ENCODE peak calls at places on chromosome 3, in ten cellular contexts. One of them, this sample, is unnamed.

GRCh38 chr3:42660898-42661297 is 7.4 kb downstream of the ZBTB47 start:
- DNase-seq in stimulated activated CD4-positive, alpha-beta T cell treated with anti-CD3 and anti-CD28 coated beads, Interleukin-2, amount 100 ng/mL, for 48 hours: no peak
- DNase-seq in SHP77: peak
- DNase-seq in GM03348: peak
- DNase-seq in stimulated activated naive B cell treated with anti-CD40 and anti-IgM and Interleukin-4, amounts not matched to agents 10 μg/mL and 1 μg/mL and 100 μg/mL, for 72 hours: no peak
- DNase-seq in kidney tubule cell: no peak
- DNase-seq in IMR-90: no peak
- DNase-seq in foreskin fibroblast: no peak
- DNase-seq in lower leg skin: no peak
- DNase-seq in HFF-Myc: no peak
- DNase-seq in this sample: no peak

GRCh38 chr3:79898907-79899306 is 131.1 kb upstream of the ROBO1 start:
- DNase-seq in HFF-Myc: no peak
- DNase-seq in foreskin fibroblast: no peak
- DNase-seq in IMR-90: no peak
- DNase-seq in stimulated activated CD4-positive, alpha-beta T cell treated with anti-CD3 and anti-CD28 coated beads, Interleukin-2, amount 100 ng/mL, for 48 hours: no peak
- DNase-seq in kidney tubule cell: no peak
- DNase-seq in lower leg skin: no peak
- DNase-seq in stimulated activated naive B cell treated with anti-CD40 and anti-IgM and Interleukin-4, amounts not matched to agents 10 μg/mL and 1 μg/mL and 100 μg/mL, for 72 hours: no peak
- DNase-seq in SHP77: no peak
- DNase-seq in GM03348: no peak
- DNase-seq in this sample: no peak

GRCh38 chr3:79551325-79551892 is 216.4 kb downstream of the ROBO1 start:
- DNase-seq in HFF-Myc: no peak
- DNase-seq in SHP77: no peak
- DNase-seq in stimulated activated naive B cell treated with anti-CD40 and anti-IgM and Interleukin-4, amounts not matched to agents 10 μg/mL and 1 μg/mL and 100 μg/mL, for 72 hours: no peak
- DNase-seq in lower leg skin: no peak
- DNase-seq in GM03348: no peak
- DNase-seq in foreskin fibroblast: no peak
- DNase-seq in kidney tubule cell: no peak
- DNase-seq in stimulated activated CD4-positive, alpha-beta T cell treated with anti-CD3 and anti-CD28 coated beads, Interleukin-2, amount 100 ng/mL, for 48 hours: no peak
- DNase-seq in IMR-90: no peak
- DNase-seq in this sample: no peak

GRCh38 chr3:170485696-170486095 is 67.0 kb downstream of the CLDN11 start:
- DNase-seq in stimulated activated naive B cell treated with anti-CD40 and anti-IgM and Interleukin-4, amounts not matched to agents 10 μg/mL and 1 μg/mL and 100 μg/mL, for 72 hours: no peak
- DNase-seq in GM03348: no peak
- DNase-seq in lower leg skin: no peak
- DNase-seq in IMR-90: no peak
- DNase-seq in kidney tubule cell: no peak
- DNase-seq in SHP77: no peak
- DNase-seq in HFF-Myc: no peak
- DNase-seq in stimulated activated CD4-positive, alpha-beta T cell treated with anti-CD3 and anti-CD28 coated beads, Interleukin-2, amount 100 ng/mL, for 48 hours: no peak
- DNase-seq in foreskin fibroblast: no peak
- DNase-seq in this sample: no peak

GRCh38 chr3:37990527-37990926 is at the start of gene VILL:
- DNase-seq in stimulated activated naive B cell treated with anti-CD40 and anti-IgM and Interleukin-4, amounts not matched to agents 10 μg/mL and 1 μg/mL and 100 μg/mL, for 72 hours: no peak
- DNase-seq in SHP77: no peak
- DNase-seq in foreskin fibroblast: no peak
- DNase-seq in lower leg skin: no peak
- DNase-seq in HFF-Myc: no peak
- DNase-seq in kidney tubule cell: peak
- DNase-seq in stimulated activated CD4-positive, alpha-beta T cell treated with anti-CD3 and anti-CD28 coated beads, Interleukin-2, amount 100 ng/mL, for 48 hours: no peak
- DNase-seq in IMR-90: no peak
- DNase-seq in GM03348: no peak
- DNase-seq in this sample: no peak

GRCh38 chr3:144018776-144019175 is 47.2 kb downstream of the DIPK2A start:
- DNase-seq in stimulated activated naive B cell treated with anti-CD40 and anti-IgM and Interleukin-4, amounts not matched to agents 10 μg/mL and 1 μg/mL and 100 μg/mL, for 72 hours: no peak
- DNase-seq in IMR-90: peak
- DNase-seq in stimulated activated CD4-positive, alpha-beta T cell treated with anti-CD3 and anti-CD28 coated beads, Interleukin-2, amount 100 ng/mL, for 48 hours: no peak
- DNase-seq in foreskin fibroblast: peak
- DNase-seq in kidney tubule cell: peak
- DNase-seq in SHP77: no peak
- DNase-seq in GM03348: peak
- DNase-seq in lower leg skin: no peak
- DNase-seq in HFF-Myc: no peak
- DNase-seq in this sample: peak

GRCh38 chr3:125684199-125684598 is 88.9 kb upstream of the OSBPL11 start:
- DNase-seq in lower leg skin: no peak
- DNase-seq in stimulated activated CD4-positive, alpha-beta T cell treated with anti-CD3 and anti-CD28 coated beads, Interleukin-2, amount 100 ng/mL, for 48 hours: no peak
- DNase-seq in foreskin fibroblast: no peak
- DNase-seq in stimulated activated naive B cell treated with anti-CD40 and anti-IgM and Interleukin-4, amounts not matched to agents 10 μg/mL and 1 μg/mL and 100 μg/mL, for 72 hours: no peak
- DNase-seq in GM03348: no peak
- DNase-seq in kidney tubule cell: no peak
- DNase-seq in IMR-90: peak
- DNase-seq in SHP77: no peak
- DNase-seq in HFF-Myc: no peak
- DNase-seq in this sample: no peak

GRCh38 chr3:137050281-137050680 is 92.5 kb downstream of the IL20RB start:
- DNase-seq in HFF-Myc: no peak
- DNase-seq in IMR-90: no peak
- DNase-seq in stimulated activated CD4-positive, alpha-beta T cell treated with anti-CD3 and anti-CD28 coated beads, Interleukin-2, amount 100 ng/mL, for 48 hours: no peak
- DNase-seq in GM03348: no peak
- DNase-seq in lower leg skin: no peak
- DNase-seq in SHP77: no peak
- DNase-seq in foreskin fibroblast: no peak
- DNase-seq in stimulated activated naive B cell treated with anti-CD40 and anti-IgM and Interleukin-4, amounts not matched to agents 10 μg/mL and 1 μg/mL and 100 μg/mL, for 72 hours: no peak
- DNase-seq in kidney tubule cell: no peak
- DNase-seq in this sample: no peak

GRCh38 chr3:49500408-49501257 is 30.6 kb downstream of the DAG1 start:
- DNase-seq in HFF-Myc: peak
- DNase-seq in kidney tubule cell: peak
- DNase-seq in SHP77: no peak
- DNase-seq in stimulated activated CD4-positive, alpha-beta T cell treated with anti-CD3 and anti-CD28 coated beads, Interleukin-2, amount 100 ng/mL, for 48 hours: no peak
- DNase-seq in stimulated activated naive B cell treated with anti-CD40 and anti-IgM and Interleukin-4, amounts not matched to agents 10 μg/mL and 1 μg/mL and 100 μg/mL, for 72 hours: no peak
- DNase-seq in IMR-90: peak
- DNase-seq in foreskin fibroblast: peak
- DNase-seq in lower leg skin: peak
- DNase-seq in GM03348: peak
- DNase-seq in this sample: peak

GRCh38 chr3:120432105-120432860 is 18.5 kb downstream of the FSTL1 start:
- DNase-seq in kidney tubule cell: peak
- DNase-seq in foreskin fibroblast: no peak
- DNase-seq in lower leg skin: no peak
- DNase-seq in IMR-90: peak
- DNase-seq in HFF-Myc: no peak
- DNase-seq in stimulated activated naive B cell treated with anti-CD40 and anti-IgM and Interleukin-4, amounts not matched to agents 10 μg/mL and 1 μg/mL and 100 μg/mL, for 72 hours: no peak
- DNase-seq in stimulated activated CD4-positive, alpha-beta T cell treated with anti-CD3 and anti-CD28 coated beads, Interleukin-2, amount 100 ng/mL, for 48 hours: no peak
- DNase-seq in GM03348: peak
- DNase-seq in SHP77: no peak
- DNase-seq in this sample: peak

GRCh38 chr3:187027531-187027936 is 97.2 kb downstream of the ST6GAL1 start:
- DNase-seq in GM03348: no peak
- DNase-seq in SHP77: no peak
- DNase-seq in stimulated activated naive B cell treated with anti-CD40 and anti-IgM and Interleukin-4, amounts not matched to agents 10 μg/mL and 1 μg/mL and 100 μg/mL, for 72 hours: no peak
- DNase-seq in HFF-Myc: no peak
- DNase-seq in lower leg skin: no peak
- DNase-seq in kidney tubule cell: no peak
- DNase-seq in IMR-90: no peak
- DNase-seq in stimulated activated CD4-positive, alpha-beta T cell treated with anti-CD3 and anti-CD28 coated beads, Interleukin-2, amount 100 ng/mL, for 48 hours: no peak
- DNase-seq in foreskin fibroblast: no peak
- DNase-seq in this sample: no peak

GRCh38 chr3:56288258-56288657 is 180.0 kb downstream of the ERC2 start:
- DNase-seq in stimulated activated naive B cell treated with anti-CD40 and anti-IgM and Interleukin-4, amounts not matched to agents 10 μg/mL and 1 μg/mL and 100 μg/mL, for 72 hours: no peak
- DNase-seq in lower leg skin: no peak
- DNase-seq in SHP77: no peak
- DNase-seq in foreskin fibroblast: no peak
- DNase-seq in kidney tubule cell: no peak
- DNase-seq in GM03348: no peak
- DNase-seq in IMR-90: no peak
- DNase-seq in HFF-Myc: no peak
- DNase-seq in stimulated activated CD4-positive, alpha-beta T cell treated with anti-CD3 and anti-CD28 coated beads, Interleukin-2, amount 100 ng/mL, for 48 hours: no peak
- DNase-seq in this sample: no peak

GRCh38 chr3:176861137-176861536 is 336.1 kb downstream of the TBL1XR1 start:
- DNase-seq in stimulated activated naive B cell treated with anti-CD40 and anti-IgM and Interleukin-4, amounts not matched to agents 10 μg/mL and 1 μg/mL and 100 μg/mL, for 72 hours: no peak
- DNase-seq in kidney tubule cell: no peak
- DNase-seq in SHP77: no peak
- DNase-seq in foreskin fibroblast: no peak
- DNase-seq in lower leg skin: no peak
- DNase-seq in HFF-Myc: no peak
- DNase-seq in stimulated activated CD4-positive, alpha-beta T cell treated with anti-CD3 and anti-CD28 coated beads, Interleukin-2, amount 100 ng/mL, for 48 hours: no peak
- DNase-seq in GM03348: no peak
- DNase-seq in IMR-90: peak
- DNase-seq in this sample: no peak

GRCh38 chr3:146088840-146089239 is 72.1 kb downstream of the PLOD2 start:
- DNase-seq in stimulated activated CD4-positive, alpha-beta T cell treated with anti-CD3 and anti-CD28 coated beads, Interleukin-2, amount 100 ng/mL, for 48 hours: no peak
- DNase-seq in HFF-Myc: no peak
- DNase-seq in IMR-90: no peak
- DNase-seq in stimulated activated naive B cell treated with anti-CD40 and anti-IgM and Interleukin-4, amounts not matched to agents 10 μg/mL and 1 μg/mL and 100 μg/mL, for 72 hours: no peak
- DNase-seq in GM03348: no peak
- DNase-seq in foreskin fibroblast: no peak
- DNase-seq in SHP77: no peak
- DNase-seq in lower leg skin: no peak
- DNase-seq in kidney tubule cell: no peak
- DNase-seq in this sample: no peak

GRCh38 chr3:197083486-197083885 is 53.9 kb upstream of the MELTF start:
- DNase-seq in foreskin fibroblast: peak
- DNase-seq in HFF-Myc: no peak
- DNase-seq in SHP77: no peak
- DNase-seq in IMR-90: peak
- DNase-seq in kidney tubule cell: peak
- DNase-seq in lower leg skin: no peak
- DNase-seq in stimulated activated naive B cell treated with anti-CD40 and anti-IgM and Interleukin-4, amounts not matched to agents 10 μg/mL and 1 μg/mL and 100 μg/mL, for 72 hours: no peak
- DNase-seq in stimulated activated CD4-positive, alpha-beta T cell treated with anti-CD3 and anti-CD28 coated beads, Interleukin-2, amount 100 ng/mL, for 48 hours: no peak
- DNase-seq in GM03348: peak
- DNase-seq in this sample: peak

GRCh38 chr3:183662099-183662498 is 26.7 kb downstream of the KLHL24 start:
- DNase-seq in IMR-90: no peak
- DNase-seq in stimulated activated CD4-positive, alpha-beta T cell treated with anti-CD3 and anti-CD28 coated beads, Interleukin-2, amount 100 ng/mL, for 48 hours: no peak
- DNase-seq in stimulated activated naive B cell treated with anti-CD40 and anti-IgM and Interleukin-4, amounts not matched to agents 10 μg/mL and 1 μg/mL and 100 μg/mL, for 72 hours: no peak
- DNase-seq in GM03348: peak
- DNase-seq in kidney tubule cell: no peak
- DNase-seq in foreskin fibroblast: no peak
- DNase-seq in lower leg skin: no peak
- DNase-seq in SHP77: no peak
- DNase-seq in HFF-Myc: no peak
- DNase-seq in this sample: no peak

GRCh38 chr3:122232485-122232884 is 49.0 kb downstream of the CASR start:
- DNase-seq in kidney tubule cell: no peak
- DNase-seq in foreskin fibroblast: no peak
- DNase-seq in IMR-90: no peak
- DNase-seq in stimulated activated CD4-positive, alpha-beta T cell treated with anti-CD3 and anti-CD28 coated beads, Interleukin-2, amount 100 ng/mL, for 48 hours: no peak
- DNase-seq in stimulated activated naive B cell treated with anti-CD40 and anti-IgM and Interleukin-4, amounts not matched to agents 10 μg/mL and 1 μg/mL and 100 μg/mL, for 72 hours: no peak
- DNase-seq in lower leg skin: no peak
- DNase-seq in HFF-Myc: no peak
- DNase-seq in GM03348: no peak
- DNase-seq in SHP77: no peak
- DNase-seq in this sample: no peak

GRCh38 chr3:159077860-159078259 is 276.0 kb downstream of the MFSD1 start:
- DNase-seq in lower leg skin: no peak
- DNase-seq in foreskin fibroblast: peak
- DNase-seq in HFF-Myc: no peak
- DNase-seq in SHP77: no peak
- DNase-seq in GM03348: peak
- DNase-seq in stimulated activated naive B cell treated with anti-CD40 and anti-IgM and Interleukin-4, amounts not matched to agents 10 μg/mL and 1 μg/mL and 100 μg/mL, for 72 hours: no peak
- DNase-seq in IMR-90: peak
- DNase-seq in stimulated activated CD4-positive, alpha-beta T cell treated with anti-CD3 and anti-CD28 coated beads, Interleukin-2, amount 100 ng/mL, for 48 hours: no peak
- DNase-seq in kidney tubule cell: peak
- DNase-seq in this sample: peak

GRCh38 chr3:13650210-13651056 is 101.5 kb downstream of the FBLN2 start:
- DNase-seq in stimulated activated naive B cell treated with anti-CD40 and anti-IgM and Interleukin-4, amounts not matched to agents 10 μg/mL and 1 μg/mL and 100 μg/mL, for 72 hours: peak
- DNase-seq in HFF-Myc: peak
- DNase-seq in IMR-90: peak
- DNase-seq in SHP77: peak
- DNase-seq in lower leg skin: peak
- DNase-seq in GM03348: peak
- DNase-seq in kidney tubule cell: peak
- DNase-seq in foreskin fibroblast: peak
- DNase-seq in stimulated activated CD4-positive, alpha-beta T cell treated with anti-CD3 and anti-CD28 coated beads, Interleukin-2, amount 100 ng/mL, for 48 hours: peak
- DNase-seq in this sample: peak

GRCh38 chr3:64104691-64105101 is 81.4 kb upstream of the PSMD6 start:
- DNase-seq in lower leg skin: no peak
- DNase-seq in HFF-Myc: no peak
- DNase-seq in IMR-90: peak
- DNase-seq in stimulated activated naive B cell treated with anti-CD40 and anti-IgM and Interleukin-4, amounts not matched to agents 10 μg/mL and 1 μg/mL and 100 μg/mL, for 72 hours: no peak
- DNase-seq in GM03348: no peak
- DNase-seq in SHP77: no peak
- DNase-seq in foreskin fibroblast: no peak
- DNase-seq in stimulated activated CD4-positive, alpha-beta T cell treated with anti-CD3 and anti-CD28 coated beads, Interleukin-2, amount 100 ng/mL, for 48 hours: no peak
- DNase-seq in kidney tubule cell: peak
- DNase-seq in this sample: no peak

GRCh38 chr3:149784064-149784704 is 8.2 kb downstream of the ANKUB1 start:
- DNase-seq in HFF-Myc: no peak
- DNase-seq in stimulated activated CD4-positive, alpha-beta T cell treated with anti-CD3 and anti-CD28 coated beads, Interleukin-2, amount 100 ng/mL, for 48 hours: no peak
- DNase-seq in lower leg skin: no peak
- DNase-seq in IMR-90: peak
- DNase-seq in foreskin fibroblast: no peak
- DNase-seq in GM03348: peak
- DNase-seq in stimulated activated naive B cell treated with anti-CD40 and anti-IgM and Interleukin-4, amounts not matched to agents 10 μg/mL and 1 μg/mL and 100 μg/mL, for 72 hours: no peak
- DNase-seq in kidney tubule cell: no peak
- DNase-seq in SHP77: no peak
- DNase-seq in this sample: peak

GRCh38 chr3:45583021-45583851 is 11.3 kb upstream of the LIMD1 start:
- DNase-seq in stimulated activated CD4-positive, alpha-beta T cell treated with anti-CD3 and anti-CD28 coated beads, Interleukin-2, amount 100 ng/mL, for 48 hours: no peak
- DNase-seq in lower leg skin: no peak
- DNase-seq in stimulated activated naive B cell treated with anti-CD40 and anti-IgM and Interleukin-4, amounts not matched to agents 10 μg/mL and 1 μg/mL and 100 μg/mL, for 72 hours: no peak
- DNase-seq in GM03348: peak
- DNase-seq in kidney tubule cell: no peak
- DNase-seq in SHP77: no peak
- DNase-seq in HFF-Myc: no peak
- DNase-seq in IMR-90: no peak
- DNase-seq in foreskin fibroblast: no peak
- DNase-seq in this sample: no peak

GRCh38 chr3:31533169-31533870 is 595 bp downstream of the STT3B start:
- DNase-seq in GM03348: peak
- DNase-seq in IMR-90: peak
- DNase-seq in stimulated activated naive B cell treated with anti-CD40 and anti-IgM and Interleukin-4, amounts not matched to agents 10 μg/mL and 1 μg/mL and 100 μg/mL, for 72 hours: peak
- DNase-seq in stimulated activated CD4-positive, alpha-beta T cell treated with anti-CD3 and anti-CD28 coated beads, Interleukin-2, amount 100 ng/mL, for 48 hours: peak
- DNase-seq in foreskin fibroblast: no peak
- DNase-seq in HFF-Myc: no peak
- DNase-seq in lower leg skin: peak
- DNase-seq in kidney tubule cell: peak
- DNase-seq in SHP77: peak
- DNase-seq in this sample: no peak

GRCh38 chr3:56974242-56974945 is 86.1 kb upstream of the SPATA12 start:
- DNase-seq in stimulated activated CD4-positive, alpha-beta T cell treated with anti-CD3 and anti-CD28 coated beads, Interleukin-2, amount 100 ng/mL, for 48 hours: no peak
- DNase-seq in HFF-Myc: no peak
- DNase-seq in IMR-90: no peak
- DNase-seq in kidney tubule cell: no peak
- DNase-seq in lower leg skin: no peak
- DNase-seq in foreskin fibroblast: no peak
- DNase-seq in stimulated activated naive B cell treated with anti-CD40 and anti-IgM and Interleukin-4, amounts not matched to agents 10 μg/mL and 1 μg/mL and 100 μg/mL, for 72 hours: no peak
- DNase-seq in SHP77: no peak
- DNase-seq in GM03348: no peak
- DNase-seq in this sample: no peak

GRCh38 chr3:125594581-125595011 is 701 bp downstream of the OSBPL11 start:
- DNase-seq in kidney tubule cell: no peak
- DNase-seq in lower leg skin: no peak
- DNase-seq in SHP77: peak
- DNase-seq in GM03348: no peak
- DNase-seq in HFF-Myc: no peak
- DNase-seq in foreskin fibroblast: peak
- DNase-seq in IMR-90: peak
- DNase-seq in stimulated activated CD4-positive, alpha-beta T cell treated with anti-CD3 and anti-CD28 coated beads, Interleukin-2, amount 100 ng/mL, for 48 hours: peak
- DNase-seq in stimulated activated naive B cell treated with anti-CD40 and anti-IgM and Interleukin-4, amounts not matched to agents 10 μg/mL and 1 μg/mL and 100 μg/mL, for 72 hours: no peak
- DNase-seq in this sample: no peak

This sample was measured in AG04450.